ENCODE peak calls at places on chromosomes 6 and 20, in seven cellular contexts. E is GM23338, S is pancreas, V is uterus, K is hepatocyte, P is brain microvascular endothelial cell, O is bronchial epithelial cell. Q is an unnamed sample.

GRCh38 chr20:47605673-47606413 is 104.2 kb downstream of the NCOA3 start:
- DNase-seq in E (no peak), K (no peak), S (no peak), V (no peak), P (no peak), O (no peak), Q (no peak)

GRCh38 chr6:21846541-21847451 is 253.2 kb downstream of the SOX4 start:
- DNase-seq in E (peak; percentile 69), S (peak; percentile 9), O (peak; percentile 46), K (peak; percentile 82), V (no peak), P (no peak), Q (no peak)

GRCh38 chr20:20755674-20756319 is 43.4 kb upstream of the RALGAPA2 start:
- DNase-seq in O (no peak), S (no peak), K (no peak), V (no peak), E (no peak), P (no peak), Q (no peak)

GRCh38 chr6:73898599-73898998 is 202.6 kb downstream of the CD109 start:
- DNase-seq in K (no peak), S (no peak), O (peak; percentile 10), P (no peak), V (no peak), E (peak; percentile 47), Q (no peak)

GRCh38 chr20:57627972-57628650 is 7.9 kb upstream of the ZBP1 start:
- DNase-seq in K (peak; percentile 38), P (peak; percentile 19), V (peak; percentile 47), O (peak; percentile 29), S (peak; percentile 2), E (no peak), Q (peak; percentile 26)

GRCh38 chr20:17816804-17817590 is 117.2 kb downstream of the BANF2 start:
- DNase-seq in P (no peak), O (no peak), K (no peak), E (no peak), V (no peak), S (no peak), Q (no peak)

GRCh38 chr6:163449076-163449475 is 34.6 kb downstream of the QKI start:
- DNase-seq in O (no peak), V (no peak), S (no peak), K (no peak), P (no peak), E (no peak), Q (no peak)

GRCh38 chr20:25233016-25233772 is 14.7 kb upstream of the PYGB start:
- DNase-seq in V (no peak), O (peak; percentile 77), K (peak; percentile 48), P (peak; percentile 54), E (no peak), S (peak; percentile 87), Q (no peak)

GRCh38 chr6:116945809-116946208 is 68.8 kb downstream of the RFX6 start:
- DNase-seq in V (no peak), K (peak; percentile 16), E (no peak), P (no peak), S (no peak), O (peak; percentile 89), Q (no peak)

GRCh38 chr6:136791296-136792065 is 796 bp downstream of the MAP3K5 start:
- DNase-seq in K (peak; percentile 71), V (peak; percentile 53), P (peak; percentile 56), O (peak; percentile 44), S (peak; percentile 73), E (peak; percentile 45), Q (peak; percentile 65)

GRCh38 chr6:161429921-161430490 is 156.1 kb upstream of the AGPAT4 start:
- DNase-seq in K (no peak), E (no peak), O (no peak), S (no peak), P (no peak), V (no peak), Q (no peak)

GRCh38 chr6:121105461-121105860 is 228.8 kb downstream of the TBC1D32 start:
- DNase-seq in S (no peak), K (no peak), E (peak; percentile 20), O (no peak), V (no peak), P (no peak), Q (no peak)

GRCh38 chr20:35368616-35369423 is 43.0 kb downstream of the UQCC1 start:
- DNase-seq in K (no peak), P (no peak), E (peak; percentile 29), O (no peak), V (no peak), S (no peak), Q (peak; percentile 55)

GRCh38 chr6:41470341-41471063 is 75.7 kb upstream of the FOXP4 start:
- DNase-seq in P (peak; percentile 51), O (peak; percentile 7), S (no peak), V (peak; percentile 69), E (peak; percentile 70), K (peak; percentile 82), Q (no peak)

GRCh38 chr20:31674895-31675827 is 37.4 kb downstream of the COX4I2 start:
- DNase-seq in V (peak; percentile 36), E (no peak), P (peak; percentile 86), O (peak; percentile 82), S (no peak), K (no peak), Q (peak; percentile 64)

GRCh38 chr20:53918010-53918311 is 152.4 kb downstream of the BCAS1 start:
- DNase-seq in S (no peak), O (no peak), E (no peak), P (no peak), V (no peak), K (no peak), Q (no peak)

GRCh38 chr6:105510746-105511145 is 107.9 kb upstream of the PREP start:
- DNase-seq in V (no peak), K (no peak), E (no peak), P (no peak), O (no peak), S (no peak), Q (no peak)

GRCh38 chr6:105536961-105537360 is 134.1 kb upstream of the PREP start:
- DNase-seq in S (no peak), E (no peak), P (no peak), O (peak; percentile 97), K (no peak), V (no peak), Q (no peak)

GRCh38 chr20:41111578-41111951 is 25.8 kb upstream of the PLCG1 start:
- DNase-seq in O (no peak), S (no peak), E (no peak), V (no peak), P (no peak), K (no peak), Q (no peak)

GRCh38 chr6:136037885-136038460 is 186.5 kb downstream of the PDE7B start:
- DNase-seq in E (no peak), K (peak; percentile 21), O (no peak), S (peak; percentile 14), V (peak; percentile 41), P (no peak), Q (peak; percentile 19)

GRCh38 chr20:51560550-51561307 is 18.2 kb upstream of the NFATC2 start:
- DNase-seq in E (no peak), O (no peak), K (no peak), S (no peak), P (no peak), V (no peak), Q (no peak)

GRCh38 chr6:7463785-7464184 is 74.2 kb downstream of the RIOK1 start:
- DNase-seq in K (peak; percentile 79), S (no peak), V (no peak), P (no peak), E (peak; percentile 57), O (peak; percentile 76), Q (no peak)

GRCh38 chr20:50144362-50144761 is 9.2 kb downstream of the PEDS1 start:
- DNase-seq in V (peak; percentile 47), K (peak; percentile 71), P (peak; percentile 98), S (no peak), O (peak; percentile 100), E (no peak), Q (no peak)

GRCh38 chr6:110353420-110353819 is 4.7 kb downstream of the METTL24 start:
- DNase-seq in S (no peak), K (no peak), E (no peak), O (no peak), P (no peak), V (no peak), Q (no peak)

GRCh38 chr6:110355031-110355430 is 3.1 kb downstream of the METTL24 start:
- DNase-seq in K (no peak), P (no peak), E (peak; percentile 65), O (peak; percentile 6), S (no peak), V (no peak), Q (no peak)

GRCh38 chr6:110355727-110356126 is 2.4 kb downstream of the METTL24 start:
- DNase-seq in K (no peak), V (no peak), S (no peak), O (no peak), P (no peak), E (peak; percentile 55), Q (peak; percentile 62)

GRCh38 chr6:110351546-110351945 is 6.6 kb downstream of the METTL24 start:
- DNase-seq in S (no peak), K (no peak), V (no peak), E (peak; percentile 44), O (no peak), P (no peak), Q (no peak)

DNA sequence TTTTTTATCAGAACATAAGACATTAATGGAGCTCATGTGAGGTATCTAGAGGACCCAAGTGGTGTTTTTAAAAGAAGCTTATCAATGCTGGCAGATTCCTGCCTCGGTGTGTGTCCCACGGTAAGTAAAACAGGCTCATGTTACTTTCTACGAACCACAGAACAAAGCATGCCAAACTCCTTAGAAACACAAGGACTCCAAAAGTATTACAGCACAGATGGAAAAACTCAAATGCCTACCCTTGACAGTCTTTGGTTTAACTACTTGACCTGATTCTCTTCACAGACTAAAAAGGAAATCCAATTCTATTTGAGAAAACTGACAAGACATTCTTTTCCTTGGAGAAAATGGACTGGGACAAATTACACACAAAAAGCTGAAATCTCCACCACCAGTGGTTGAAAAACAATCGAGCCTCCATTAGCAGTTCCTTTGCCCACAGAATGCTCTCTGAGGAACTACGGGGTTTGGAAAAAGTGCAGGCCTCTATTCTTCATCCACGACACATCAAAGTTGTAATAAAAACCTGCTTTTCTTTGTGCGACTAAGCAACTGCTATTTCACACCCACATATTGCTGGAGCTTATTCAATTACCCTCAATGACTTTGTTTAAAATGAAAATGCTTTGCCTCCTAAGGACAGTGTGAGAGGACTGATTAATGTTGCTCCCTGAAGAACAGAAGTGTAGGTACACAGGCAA is 5.4 kb downstream of the METTL24 start:
- DNase-seq in O (no peak), V (no peak), E (no peak), K (no peak), P (no peak), S (no peak), Q (no peak)
- H3K4me3 ChIP-seq in O (no peak overlapping the region), V (no peak overlapping the region), E (no peak overlapping the region), K (no peak overlapping the region), P (no peak overlapping the region), S (no peak overlapping the region), Q (no peak overlapping the region)

GRCh38 chr6:37713529-37714119 is 15.9 kb upstream of the MDGA1 start:
- DNase-seq in O (peak; percentile 88), V (no peak), K (no peak), S (no peak), E (no peak), P (peak; percentile 63), Q (no peak)
- H3K4me3 ChIP-seq in O (no peak overlapping the region), V (no peak overlapping the region), K (no peak overlapping the region), S (no peak overlapping the region), E (no peak overlapping the region), P (no peak overlapping the region), Q (no peak overlapping the region)

GRCh38 chr6:35213161-35213823 is 464 bp upstream of the SCUBE3 start:
- DNase-seq in P (no peak), V (no peak), O (no peak), K (peak; percentile 41), S (no peak), E (peak; percentile 91), Q (no peak)
- H3K4me3 ChIP-seq in P (peak overlapping the region; percentile 62), V (peak overlapping the region; percentile 12), O (peak overlapping the region; percentile 40), K (peak overlapping the region; percentile 78), S (peak overlapping the region; percentile 55), E (peak overlapping the region; percentile 76), Q (peak overlapping the region; percentile 60)

GRCh38 chr6:108837236-108837971 is 10.8 kb upstream of the ARMC2 start:
- DNase-seq in K (no peak), S (no peak), V (no peak), P (no peak), O (no peak), E (no peak), Q (no peak)
- H3K4me3 ChIP-seq in K (no peak overlapping the region), S (no peak overlapping the region), V (no peak overlapping the region), P (no peak overlapping the region), O (no peak overlapping the region), E (peak overlapping the region; percentile 47), Q (no peak overlapping the region)

Q was measured in dorsolateral prefrontal cortex.